ENCODE peak calls at places on chromosomes 12 and 14, in six cellular contexts. W is stimulated activated CD8-positive, alpha-beta memory T cell treated with anti-CD3 and anti-CD28 coated beads, Interleukin-4, amount 100 ng/mL, for 1 hour; K is KBM-7; A is IMR-90; Z is HuH-7; E is progenitor cell of endocrine pancreas. F is an unnamed sample.

GRCh38 chr12:12661086-12661485 is 34.9 kb downstream of the GPR19 start:
- DNase-seq in K (no peak), Z (no peak), W (no peak), A (peak; percentile 76), E (no peak), F (no peak)

GRCh38 chr12:71694099-71694820 is 8.4 kb downstream of the TMEM19 start:
- DNase-seq in Z (no peak), W (no peak), E (no peak), A (no peak), K (no peak), F (no peak)

GRCh38 chr12:112551681-112552080 is 132.9 kb downstream of the PTPN11 start:
- DNase-seq in W (no peak), Z (no peak), A (no peak), E (no peak), K (no peak), F (no peak)

GRCh38 chr14:67491741-67492504 is 3.4 kb upstream of the TMEM229B start:
- DNase-seq in E (no peak), Z (no peak), W (no peak), K (no peak), A (no peak), F (no peak)

GRCh38 chr12:43113153-43113552 is 438.9 kb downstream of the ADAMTS20 start:
- DNase-seq in W (no peak), Z (no peak), A (no peak), E (no peak), K (no peak), F (peak; percentile 22)

GRCh38 chr12:108128221-108129016 is 669 bp upstream of the WSCD2 start:
- DNase-seq in W (no peak), K (no peak), A (no peak), Z (no peak), E (no peak), F (no peak)

GRCh38 chr12:107415834-107416233 is 269.8 kb upstream of the PWP1 start:
- DNase-seq in A (no peak), K (no peak), W (no peak), E (no peak), Z (no peak), F (no peak)

GRCh38 chr14:85539510-85539909 is 9.6 kb downstream of the FLRT2 start:
- DNase-seq in K (no peak), W (no peak), Z (no peak), A (no peak), E (no peak), F (no peak)

GRCh38 chr14:91350813-91351507 is 66.7 kb downstream of the CCDC88C start:
- DNase-seq in A (no peak), Z (no peak), E (no peak), W (no peak), K (no peak), F (no peak)

GRCh38 chr14:100738704-100739131 is 12.0 kb downstream of the DLK1 start:
- DNase-seq in Z (no peak), W (no peak), K (no peak), A (no peak), E (no peak), F (no peak)

GRCh38 chr12:40325349-40325960 is 100.7 kb downstream of the LRRK2 start:
- DNase-seq in K (peak; percentile 52), W (no peak), Z (peak; percentile 30), E (no peak), A (peak; percentile 4), F (peak; percentile 49)

GRCh38 chr12:52295663-52296062 is 4.3 kb upstream of the KRT81 start:
- DNase-seq in E (no peak), K (no peak), Z (no peak), A (no peak), W (no peak), F (no peak)

GRCh38 chr14:97282644-97283403 is 485.6 kb downstream of the VRK1 start:
- DNase-seq in Z (no peak), E (no peak), W (no peak), A (no peak), K (no peak), F (no peak)

GRCh38 chr12:53180931-53181645 is 363 bp upstream of the CSAD start:
- DNase-seq in E (peak; percentile 77), K (no peak), W (peak; percentile 50), Z (peak; percentile 95), A (peak; percentile 71), F (peak; percentile 89)

GRCh38 chr12:47885012-47885501 is 19.7 kb downstream of the VDR start:
- DNase-seq in E (no peak), K (no peak), Z (no peak), A (no peak), W (peak; percentile 7), F (no peak)

GRCh38 chr14:92513966-92514843 is 624 bp downstream of the RIN3 start:
- DNase-seq in Z (peak; percentile 36), E (no peak), K (no peak), A (peak; percentile 22), W (no peak), F (peak; percentile 32)

GRCh38 chr12:110349521-110350151 is 53.9 kb downstream of the ANAPC7 start:
- DNase-seq in E (no peak), K (peak; percentile 96), A (no peak), Z (no peak), W (no peak), F (no peak)

GRCh38 chr12:53098982-53099651 is 1.6 kb downstream of the IGFBP6 start:
- DNase-seq in K (peak; percentile 92), Z (peak; percentile 90), E (peak; percentile 80), W (peak; percentile 83), A (peak; percentile 95), F (peak; percentile 85)

GRCh38 chr12:51517316-51517715 is 73.7 kb upstream of the SCN8A start:
- DNase-seq in Z (no peak), W (no peak), A (no peak), E (no peak), K (no peak), F (no peak)

GRCh38 chr12:91964501-91964900 is 181.1 kb downstream of the BTG1 start:
- DNase-seq in A (peak; percentile 27), Z (no peak), K (no peak), E (no peak), W (no peak), F (no peak)

GRCh38 chr12:13343380-13343779 is 146.9 kb downstream of the EMP1 start:
- DNase-seq in E (no peak), K (no peak), A (no peak), Z (no peak), W (no peak), F (no peak)

GRCh38 chr14:105944632-105945610 is 418.5 kb downstream of the TMEM121 start:
- DNase-seq in A (no peak), K (peak; percentile 83), E (no peak), Z (peak; percentile 52), W (peak; percentile 61), F (peak; percentile 73)

GRCh38 chr12:54082402-54082892 is 28.8 kb downstream of the HOXC4 start:
- DNase-seq in Z (peak; percentile 44), E (peak; percentile 45), K (no peak), W (no peak), A (no peak), F (peak; percentile 38)

GRCh38 chr12:53593031-53593430 is 33.2 kb downstream of the ATF7 start:
- DNase-seq in A (no peak), K (no peak), W (no peak), Z (no peak), E (no peak), F (no peak)

GRCh38 chr12:1660304-1661187 is 30.3 kb upstream of the ADIPOR2 start:
- DNase-seq in Z (no peak), E (no peak), K (no peak), W (peak; percentile 26), A (no peak), F (no peak)